ENCODE peak calls at places on chromosome 11, in seven cellular contexts. G, K, C, B, L, V and E are unnamed samples.

GRCh38 chr11:7572001-7572712 is 58.4 kb downstream of the PPFIBP2 start:
- DNase-seq in V (no peak), L (no peak), G (no peak), C (no peak), B (peak; percentile 40), K (no peak), E (no peak)

GRCh38 chr11:3803726-3804510 is 4.4 kb upstream of the PGAP2 start:
- DNase-seq in G (no peak), B (no peak), C (no peak), K (no peak), L (no peak), V (no peak), E (no peak)

GRCh38 chr11:32581556-32581955 is 2.1 kb upstream of the EIF3M start:
- DNase-seq in K (no peak), V (no peak), L (no peak), G (no peak), C (no peak), B (no peak), E (no peak)

GRCh38 chr11:95586681-95587080 is 202.9 kb downstream of the FAM76B start:
- DNase-seq in B (no peak), L (no peak), G (no peak), V (no peak), C (no peak), K (no peak), E (no peak)

GRCh38 chr11:41235670-41236069 is 223.8 kb downstream of the LRRC4C start:
- DNase-seq in B (no peak), K (no peak), C (no peak), V (no peak), G (no peak), L (no peak), E (no peak)

GRCh38 chr11:67211656-67212436 is 54.4 kb upstream of the GRK2 start:
- DNase-seq in V (no peak), B (no peak), C (no peak), K (no peak), L (no peak), G (no peak), E (no peak)

GRCh38 chr11:68216171-68216938 is 3.3 kb upstream of the KMT5B start:
- DNase-seq in V (no peak), L (no peak), K (no peak), B (no peak), C (no peak), G (peak; percentile 38), E (no peak)

GRCh38 chr11:61814958-61815789 is 1.6 kb downstream of the FADS1 start:
- DNase-seq in B (peak; percentile 99), G (peak; percentile 97), L (no peak), V (peak; percentile 91), K (peak; percentile 95), C (peak; percentile 93), E (peak; percentile 92)

GRCh38 chr11:64347171-64347867 is 7.3 kb downstream of the CCDC88B start:
- DNase-seq in B (no peak), L (no peak), K (no peak), G (no peak), C (no peak), V (no peak), E (no peak)

GRCh38 chr11:119501777-119502405 is 78.9 kb upstream of the THY1 start:
- DNase-seq in B (peak; percentile 49), K (no peak), C (no peak), G (no peak), V (no peak), L (no peak), E (no peak)

GRCh38 chr11:114099392-114100178 is 40.1 kb downstream of the ZBTB16 start:
- DNase-seq in V (no peak), K (no peak), G (no peak), L (no peak), B (no peak), C (no peak), E (no peak)

GRCh38 chr11:120337133-120337895 is 1.1 kb downstream of the ARHGEF12 start:
- DNase-seq in C (peak; percentile 32), K (peak; percentile 28), B (peak; percentile 31), L (peak; percentile 21), G (peak; percentile 58), V (no peak), E (no peak)

GRCh38 chr11:3927129-3927796 is 71.8 kb downstream of the STIM1 start:
- DNase-seq in C (no peak), K (no peak), B (no peak), V (no peak), G (no peak), L (peak; percentile 29), E (no peak)

GRCh38 chr11:92050305-92050704 is 174.3 kb upstream of the FAT3 start:
- DNase-seq in L (no peak), K (no peak), C (peak; percentile 26), B (no peak), V (no peak), G (no peak), E (no peak)

GRCh38 chr11:64040684-64041267 is 5.0 kb downstream of the FLRT1 start:
- DNase-seq in L (peak; percentile 12), C (peak; percentile 14), V (no peak), K (no peak), B (peak; percentile 72), G (no peak), E (no peak)

GRCh38 chr11:32919338-32919737 is 26.7 kb downstream of the QSER1 start:
- DNase-seq in L (no peak), C (no peak), K (no peak), B (no peak), V (no peak), G (no peak), E (no peak)

GRCh38 chr11:84812351-84813083 is 814.6 kb downstream of the DLG2 start:
- DNase-seq in V (no peak), L (no peak), K (no peak), G (no peak), B (no peak), C (no peak), E (no peak)

GRCh38 chr11:121615506-121615905 is 162.7 kb upstream of the SORL1-AS1 start:
- DNase-seq in G (no peak), L (no peak), B (no peak), C (no peak), K (no peak), V (no peak), E (no peak)

GRCh38 chr11:30348035-30348434 is 25.1 kb downstream of the ARL14EP start:
- DNase-seq in B (no peak), C (no peak), K (no peak), L (no peak), V (no peak), G (no peak), E (no peak)

GRCh38 chr11:68211546-68211945 is 1.6 kb downstream of the KMT5B start:
- DNase-seq in B (no peak), G (no peak), L (no peak), V (no peak), K (no peak), C (no peak), E (no peak)